ENCODE peak calls at places on chromosome 3, in ten cellular contexts. One of them, this sample, is unnamed.

GRCh38 chr3:175951047-175951694 is 1092.0 kb downstream of the NAALADL2 start:
- DNase-seq in neural progenitor cell: no peak
- DNase-seq in coronary artery: no peak
- DNase-seq in lung: no peak
- DNase-seq in thoracic aorta: no peak
- DNase-seq in left ventricle myocardium inferior: no peak
- DNase-seq in RWPE1: peak
- DNase-seq in heart left ventricle: no peak
- DNase-seq in mesothelial cell of epicardium: no peak
- DNase-seq in GM10248: no peak
- DNase-seq in this sample: no peak

GRCh38 chr3:23333633-23334032 is 130.5 kb downstream of the UBE2E2 start:
- DNase-seq in neural progenitor cell: no peak
- DNase-seq in coronary artery: no peak
- DNase-seq in lung: no peak
- DNase-seq in thoracic aorta: no peak
- DNase-seq in left ventricle myocardium inferior: no peak
- DNase-seq in RWPE1: peak
- DNase-seq in heart left ventricle: no peak
- DNase-seq in mesothelial cell of epicardium: no peak
- DNase-seq in GM10248: no peak
- DNase-seq in this sample: no peak

GRCh38 chr3:83092521-83093221 is 1331.2 kb upstream of the GBE1 start:
- DNase-seq in neural progenitor cell: no peak
- DNase-seq in coronary artery: no peak
- DNase-seq in lung: no peak
- DNase-seq in thoracic aorta: no peak
- DNase-seq in left ventricle myocardium inferior: no peak
- DNase-seq in RWPE1: no peak
- DNase-seq in heart left ventricle: no peak
- DNase-seq in mesothelial cell of epicardium: no peak
- DNase-seq in GM10248: no peak
- DNase-seq in this sample: no peak

GRCh38 chr3:153070153-153070868 is 91.7 kb upstream of the RAP2B start:
- DNase-seq in neural progenitor cell: no peak
- DNase-seq in coronary artery: no peak
- DNase-seq in lung: no peak
- DNase-seq in thoracic aorta: no peak
- DNase-seq in left ventricle myocardium inferior: no peak
- DNase-seq in RWPE1: no peak
- DNase-seq in heart left ventricle: no peak
- DNase-seq in mesothelial cell of epicardium: no peak
- DNase-seq in GM10248: no peak
- DNase-seq in this sample: no peak

GRCh38 chr3:21435871-21436270 is 315.1 kb downstream of the ZNF385D start:
- DNase-seq in neural progenitor cell: no peak
- DNase-seq in coronary artery: no peak
- DNase-seq in lung: no peak
- DNase-seq in thoracic aorta: peak
- DNase-seq in left ventricle myocardium inferior: no peak
- DNase-seq in RWPE1: peak
- DNase-seq in heart left ventricle: peak
- DNase-seq in mesothelial cell of epicardium: no peak
- DNase-seq in GM10248: no peak
- DNase-seq in this sample: no peak

GRCh38 chr3:120350431-120350941 is 1.3 kb upstream of the LRRC58 start:
- DNase-seq in neural progenitor cell: no peak
- DNase-seq in coronary artery: no peak
- DNase-seq in lung: no peak
- DNase-seq in thoracic aorta: no peak
- DNase-seq in left ventricle myocardium inferior: no peak
- DNase-seq in RWPE1: peak
- DNase-seq in heart left ventricle: no peak
- DNase-seq in mesothelial cell of epicardium: no peak
- DNase-seq in GM10248: no peak
- DNase-seq in this sample: no peak

GRCh38 chr3:112405845-112406244 is 72.9 kb downstream of the CD200 start:
- DNase-seq in neural progenitor cell: no peak
- DNase-seq in coronary artery: no peak
- DNase-seq in lung: no peak
- DNase-seq in thoracic aorta: no peak
- DNase-seq in left ventricle myocardium inferior: no peak
- DNase-seq in RWPE1: no peak
- DNase-seq in heart left ventricle: no peak
- DNase-seq in mesothelial cell of epicardium: no peak
- DNase-seq in GM10248: no peak
- DNase-seq in this sample: no peak

GRCh38 chr3:122581622-122582021 is 4.2 kb downstream of the PARP15 start:
- DNase-seq in neural progenitor cell: no peak
- DNase-seq in coronary artery: no peak
- DNase-seq in lung: no peak
- DNase-seq in thoracic aorta: no peak
- DNase-seq in left ventricle myocardium inferior: no peak
- DNase-seq in RWPE1: no peak
- DNase-seq in heart left ventricle: no peak
- DNase-seq in mesothelial cell of epicardium: no peak
- DNase-seq in GM10248: no peak
- DNase-seq in this sample: no peak

GRCh38 chr3:97432914-97433313 is 331.6 kb upstream of the ARL6 start:
- DNase-seq in neural progenitor cell: no peak
- DNase-seq in coronary artery: no peak
- DNase-seq in lung: no peak
- DNase-seq in thoracic aorta: no peak
- DNase-seq in left ventricle myocardium inferior: no peak
- DNase-seq in RWPE1: no peak
- DNase-seq in heart left ventricle: no peak
- DNase-seq in mesothelial cell of epicardium: no peak
- DNase-seq in GM10248: no peak
- DNase-seq in this sample: no peak

GRCh38 chr3:25021816-25022215 is 406.2 kb upstream of the RARB start:
- DNase-seq in neural progenitor cell: no peak
- DNase-seq in coronary artery: no peak
- DNase-seq in lung: no peak
- DNase-seq in thoracic aorta: no peak
- DNase-seq in left ventricle myocardium inferior: no peak
- DNase-seq in RWPE1: peak
- DNase-seq in heart left ventricle: no peak
- DNase-seq in mesothelial cell of epicardium: no peak
- DNase-seq in GM10248: no peak
- DNase-seq in this sample: no peak

GRCh38 chr3:152193673-152194267 is 75.0 kb upstream of the MBNL1 start:
- DNase-seq in neural progenitor cell: no peak
- DNase-seq in coronary artery: no peak
- DNase-seq in lung: no peak
- DNase-seq in thoracic aorta: no peak
- DNase-seq in left ventricle myocardium inferior: no peak
- DNase-seq in RWPE1: no peak
- DNase-seq in heart left ventricle: no peak
- DNase-seq in mesothelial cell of epicardium: no peak
- DNase-seq in GM10248: peak
- DNase-seq in this sample: no peak

GRCh38 chr3:146640955-146641867 is 36.1 kb upstream of the PLSCR5 start:
- DNase-seq in neural progenitor cell: peak
- DNase-seq in coronary artery: no peak
- DNase-seq in lung: no peak
- DNase-seq in thoracic aorta: no peak
- DNase-seq in left ventricle myocardium inferior: no peak
- DNase-seq in RWPE1: peak
- DNase-seq in heart left ventricle: no peak
- DNase-seq in mesothelial cell of epicardium: no peak
- DNase-seq in GM10248: peak
- DNase-seq in this sample: no peak

GRCh38 chr3:146636881-146637280 is 31.7 kb upstream of the PLSCR5 start:
- DNase-seq in neural progenitor cell: no peak
- DNase-seq in coronary artery: no peak
- DNase-seq in lung: no peak
- DNase-seq in thoracic aorta: no peak
- DNase-seq in left ventricle myocardium inferior: no peak
- DNase-seq in RWPE1: no peak
- DNase-seq in heart left ventricle: no peak
- DNase-seq in mesothelial cell of epicardium: no peak
- DNase-seq in GM10248: no peak
- DNase-seq in this sample: no peak

GRCh38 chr3:146638718-146639117 is 33.6 kb upstream of the PLSCR5 start:
- DNase-seq in neural progenitor cell: no peak
- DNase-seq in coronary artery: no peak
- DNase-seq in lung: no peak
- DNase-seq in thoracic aorta: no peak
- DNase-seq in left ventricle myocardium inferior: no peak
- DNase-seq in RWPE1: no peak
- DNase-seq in heart left ventricle: no peak
- DNase-seq in mesothelial cell of epicardium: no peak
- DNase-seq in GM10248: no peak
- DNase-seq in this sample: no peak

GRCh38 chr3:146637871-146638270 is 32.7 kb upstream of the PLSCR5 start:
- DNase-seq in neural progenitor cell: no peak
- DNase-seq in coronary artery: no peak
- DNase-seq in lung: no peak
- DNase-seq in thoracic aorta: no peak
- DNase-seq in left ventricle myocardium inferior: no peak
- DNase-seq in RWPE1: no peak
- DNase-seq in heart left ventricle: no peak
- DNase-seq in mesothelial cell of epicardium: no peak
- DNase-seq in GM10248: no peak
- DNase-seq in this sample: no peak

DNA sequence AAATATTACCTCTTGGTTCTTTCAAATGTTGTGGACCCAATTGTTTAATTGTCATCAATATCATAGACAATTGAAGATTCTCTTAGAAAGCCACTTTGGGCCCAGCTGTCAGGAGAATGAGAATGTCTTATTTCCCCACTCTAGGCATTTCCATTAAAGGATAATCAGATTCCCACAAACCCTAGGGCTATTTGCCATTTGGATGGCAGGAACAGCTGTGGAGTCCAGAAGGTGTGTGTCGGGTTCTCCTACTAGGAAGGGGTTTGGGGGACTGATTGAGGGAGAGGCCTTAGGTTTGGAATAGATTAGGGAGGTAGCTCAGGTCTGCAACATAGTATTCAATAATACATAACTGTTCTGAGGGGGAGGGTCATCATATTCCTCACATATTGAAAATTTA is 35.2 kb upstream of the PLSCR5 start:
- DNase-seq in neural progenitor cell: no peak
- DNase-seq in coronary artery: no peak
- DNase-seq in lung: no peak
- DNase-seq in thoracic aorta: no peak
- DNase-seq in left ventricle myocardium inferior: no peak
- DNase-seq in RWPE1: no peak
- DNase-seq in heart left ventricle: no peak
- DNase-seq in mesothelial cell of epicardium: no peak
- DNase-seq in GM10248: no peak
- DNase-seq in this sample: no peak
- TF ChIP-seq CTCF in neural progenitor cell: no peak
- TF ChIP-seq CTCF in coronary artery: no peak
- TF ChIP-seq CTCF in lung: no peak
- TF ChIP-seq CTCF in thoracic aorta: no peak
- TF ChIP-seq CTCF in left ventricle myocardium inferior: no peak
- TF ChIP-seq CTCF in RWPE1: no peak
- TF ChIP-seq CTCF in heart left ventricle: no peak
- TF ChIP-seq CTCF in mesothelial cell of epicardium: no peak
- TF ChIP-seq CTCF in GM10248: no peak
- TF ChIP-seq CTCF in this sample: no peak

GRCh38 chr3:109803274-109803673 is 465.9 kb upstream of the DPPA4 start:
- DNase-seq in neural progenitor cell: peak
- DNase-seq in coronary artery: no peak
- DNase-seq in lung: no peak
- DNase-seq in thoracic aorta: no peak
- DNase-seq in left ventricle myocardium inferior: no peak
- DNase-seq in RWPE1: peak
- DNase-seq in heart left ventricle: no peak
- DNase-seq in mesothelial cell of epicardium: no peak
- DNase-seq in GM10248: no peak
- DNase-seq in this sample: no peak
- TF ChIP-seq CTCF in neural progenitor cell: peak
- TF ChIP-seq CTCF in coronary artery: no peak
- TF ChIP-seq CTCF in lung: no peak
- TF ChIP-seq CTCF in thoracic aorta: peak
- TF ChIP-seq CTCF in left ventricle myocardium inferior: peak
- TF ChIP-seq CTCF in RWPE1: no peak
- TF ChIP-seq CTCF in heart left ventricle: no peak
- TF ChIP-seq CTCF in mesothelial cell of epicardium: peak
- TF ChIP-seq CTCF in GM10248: no peak
- TF ChIP-seq CTCF in this sample: peak

GRCh38 chr3:150829408-150829807 is 66.4 kb upstream of the SIAH2 start:
- DNase-seq in neural progenitor cell: no peak
- DNase-seq in coronary artery: no peak
- DNase-seq in lung: no peak
- DNase-seq in thoracic aorta: no peak
- DNase-seq in left ventricle myocardium inferior: no peak
- DNase-seq in RWPE1: no peak
- DNase-seq in heart left ventricle: no peak
- DNase-seq in mesothelial cell of epicardium: no peak
- DNase-seq in GM10248: no peak
- DNase-seq in this sample: no peak

GRCh38 chr3:150828997-150829396 is 66.0 kb upstream of the SIAH2 start:
- DNase-seq in neural progenitor cell: no peak
- DNase-seq in coronary artery: no peak
- DNase-seq in lung: no peak
- DNase-seq in thoracic aorta: no peak
- DNase-seq in left ventricle myocardium inferior: no peak
- DNase-seq in RWPE1: no peak
- DNase-seq in heart left ventricle: no peak
- DNase-seq in mesothelial cell of epicardium: no peak
- DNase-seq in GM10248: no peak
- DNase-seq in this sample: no peak

GRCh38 chr3:150830745-150831144 is 67.8 kb upstream of the SIAH2 start:
- DNase-seq in neural progenitor cell: no peak
- DNase-seq in coronary artery: no peak
- DNase-seq in lung: no peak
- DNase-seq in thoracic aorta: no peak
- DNase-seq in left ventricle myocardium inferior: no peak
- DNase-seq in RWPE1: no peak
- DNase-seq in heart left ventricle: no peak
- DNase-seq in mesothelial cell of epicardium: no peak
- DNase-seq in GM10248: no peak
- DNase-seq in this sample: no peak

GRCh38 chr3:150828261-150828660 is 65.3 kb upstream of the SIAH2 start:
- DNase-seq in neural progenitor cell: no peak
- DNase-seq in coronary artery: no peak
- DNase-seq in lung: no peak
- DNase-seq in thoracic aorta: no peak
- DNase-seq in left ventricle myocardium inferior: no peak
- DNase-seq in RWPE1: no peak
- DNase-seq in heart left ventricle: no peak
- DNase-seq in mesothelial cell of epicardium: no peak
- DNase-seq in GM10248: no peak
- DNase-seq in this sample: no peak

GRCh38 chr3:150830094-150830681 is 67.2 kb upstream of the SIAH2 start:
- DNase-seq in neural progenitor cell: peak
- DNase-seq in coronary artery: no peak
- DNase-seq in lung: no peak
- DNase-seq in thoracic aorta: no peak
- DNase-seq in left ventricle myocardium inferior: no peak
- DNase-seq in RWPE1: no peak
- DNase-seq in heart left ventricle: no peak
- DNase-seq in mesothelial cell of epicardium: no peak
- DNase-seq in GM10248: peak
- DNase-seq in this sample: no peak
- TF ChIP-seq CTCF in neural progenitor cell: peak
- TF ChIP-seq CTCF in coronary artery: no peak
- TF ChIP-seq CTCF in lung: no peak
- TF ChIP-seq CTCF in thoracic aorta: no peak
- TF ChIP-seq CTCF in left ventricle myocardium inferior: peak
- TF ChIP-seq CTCF in RWPE1: no peak
- TF ChIP-seq CTCF in heart left ventricle: no peak
- TF ChIP-seq CTCF in mesothelial cell of epicardium: no peak
- TF ChIP-seq CTCF in GM10248: no peak
- TF ChIP-seq CTCF in this sample: peak

GRCh38 chr3:196639517-196640500 is at the start of gene NRROS:
- DNase-seq in neural progenitor cell: peak
- DNase-seq in coronary artery: no peak
- DNase-seq in lung: peak
- DNase-seq in thoracic aorta: no peak
- DNase-seq in left ventricle myocardium inferior: peak
- DNase-seq in RWPE1: no peak
- DNase-seq in heart left ventricle: peak
- DNase-seq in mesothelial cell of epicardium: no peak
- DNase-seq in GM10248: peak
- DNase-seq in this sample: no peak
- TF ChIP-seq CTCF in neural progenitor cell: no peak
- TF ChIP-seq CTCF in coronary artery: no peak
- TF ChIP-seq CTCF in lung: no peak
- TF ChIP-seq CTCF in thoracic aorta: no peak
- TF ChIP-seq CTCF in left ventricle myocardium inferior: no peak
- TF ChIP-seq CTCF in RWPE1: no peak
- TF ChIP-seq CTCF in heart left ventricle: no peak
- TF ChIP-seq CTCF in mesothelial cell of epicardium: no peak
- TF ChIP-seq CTCF in GM10248: no peak
- TF ChIP-seq CTCF in this sample: no peak

This sample was measured in progenitor cell of endocrine pancreas.